ENCODE peak calls at places on chromosomes 7 and 10, in seven cellular contexts. D, V, J, C, E, G and W are unnamed samples.

GRCh38 chr10:118259288-118259906 is 82.7 kb downstream of the FAM204A start:
- DNase-seq in D (peak), C (no peak), E (no peak), G (no peak), V (no peak), J (no peak), W (no peak)

GRCh38 chr7:31783221-31783620 is 96.2 kb downstream of the PPP1R17 start:
- DNase-seq in V (no peak), D (no peak), J (no peak), G (no peak), C (no peak), E (no peak), W (no peak)

GRCh38 chr7:2626498-2627117 is 5.2 kb upstream of the TTYH3 start:
- DNase-seq in G (no peak), J (no peak), V (no peak), C (no peak), E (no peak), D (no peak), W (no peak)

GRCh38 chr10:93573051-93573909 is 6.8 kb downstream of the FFAR4 start:
- DNase-seq in J (no peak), C (no peak), G (no peak), V (no peak), E (peak), D (peak), W (no peak)

GRCh38 chr7:3065724-3066143 is 22.1 kb upstream of the CARD11 start:
- DNase-seq in J (no peak), D (no peak), G (no peak), C (no peak), E (no peak), V (peak), W (peak)

GRCh38 chr7:86116-86515 is 106.3 kb upstream of the FAM20C start:
- DNase-seq in E (no peak), G (no peak), V (no peak), D (no peak), J (peak), C (no peak), W (no peak)

GRCh38 chr7:128881458-128882125 is 18.9 kb downstream of the ATP6V1F start:
- DNase-seq in E (peak), V (no peak), J (no peak), D (no peak), G (no peak), C (no peak), W (no peak)

GRCh38 chr10:42952358-42952757 is 124.5 kb upstream of the RET start:
- DNase-seq in E (no peak), D (no peak), C (peak), G (peak), J (peak), V (no peak), W (no peak)

GRCh38 chr10:123884907-123885381 is 6.7 kb downstream of the CPXM2 start:
- DNase-seq in G (no peak), D (no peak), J (peak), E (no peak), V (no peak), C (no peak), W (no peak)

GRCh38 chr7:30091431-30092386 is 43.1 kb upstream of the MTURN start:
- DNase-seq in G (no peak), D (no peak), J (no peak), C (no peak), V (no peak), E (no peak), W (no peak)

GRCh38 chr10:61286695-61287094 is 166.5 kb downstream of the TMEM26 start:
- DNase-seq in V (no peak), E (no peak), D (no peak), C (no peak), G (no peak), J (no peak), W (no peak)

GRCh38 chr7:19920200-19920599 is 146.8 kb upstream of the TMEM196 start:
- DNase-seq in G (no peak), D (no peak), C (no peak), J (no peak), V (no peak), E (no peak), W (no peak)

GRCh38 chr10:3802526-3803002 is 17.6 kb upstream of the KLF6 start:
- DNase-seq in D (no peak), C (no peak), E (no peak), V (no peak), J (no peak), G (no peak), W (no peak)

GRCh38 chr10:50275650-50276235 is 24.4 kb upstream of the ASAH2 start:
- DNase-seq in G (peak), C (peak), E (no peak), D (peak), V (peak), J (no peak), W (no peak)

GRCh38 chr10:43201545-43202131 is 63.4 kb downstream of the CSGALNACT2 start:
- DNase-seq in E (no peak), C (no peak), V (no peak), G (peak), J (peak), D (no peak), W (no peak)

GRCh38 chr10:12995425-12995861 is 6.1 kb downstream of the CCDC3 start:
- DNase-seq in E (no peak), C (no peak), G (no peak), J (no peak), D (no peak), V (no peak), W (no peak)

GRCh38 chr7:29281782-29282541 is 87.4 kb downstream of the CHN2 start:
- DNase-seq in E (no peak), D (peak), J (no peak), G (no peak), C (peak), V (no peak), W (no peak)

GRCh38 chr10:29471483-29471859 is 163.3 kb downstream of the SVIL start:
- DNase-seq in J (peak), V (no peak), D (no peak), E (no peak), C (no peak), G (no peak), W (no peak)

GRCh38 chr10:122164028-122164601 is 107.0 kb upstream of the BTBD16 start:
- DNase-seq in E (no peak), G (no peak), D (peak), C (no peak), V (no peak), J (no peak), W (no peak)

GRCh38 chr7:70030745-70031144 is 432.5 kb downstream of the AUTS2 start:
- DNase-seq in G (no peak), E (no peak), J (no peak), V (no peak), C (no peak), D (no peak), W (no peak)

GRCh38 chr10:1732501-1733123 is 4.7 kb downstream of the ADARB2 start:
- DNase-seq in J (no peak), D (no peak), G (no peak), V (no peak), C (no peak), E (no peak), W (no peak)

GRCh38 chr7:155313082-155313481 is 15.4 kb downstream of the INSIG1 start:
- DNase-seq in V (no peak), D (no peak), E (no peak), C (no peak), J (no peak), G (no peak), W (no peak)

GRCh38 chr7:74254858-74255379 is 720 bp upstream of the RFC2 start:
- DNase-seq in V (no peak), D (no peak), G (no peak), E (no peak), C (no peak), J (no peak), W (no peak)

GRCh38 chr10:77949167-77949566 is 22.6 kb upstream of the DLG5 start:
- DNase-seq in D (no peak), C (no peak), G (peak), E (no peak), V (no peak), J (no peak), W (no peak)

GRCh38 chr10:35765039-35765662 is 123.1 kb upstream of the FZD8 start:
- DNase-seq in C (no peak), D (peak), J (no peak), G (peak), E (peak), V (no peak), W (no peak)

GRCh38 chr7:159013825-159014289 is 130.8 kb downstream of the VIPR2 start:
- DNase-seq in C (no peak), G (no peak), J (no peak), D (no peak), E (no peak), V (no peak), W (no peak)